ENCODE peak calls at places on chromosome 17, in five cellular contexts. F is activated T-cell treated with anti-CD3 and anti-CD28 coated beads for 24 hours; Z is AG04450; H is activated T-helper 1 cell treated with anti-CD3 and anti-CD28 coated beads, Interleukin-2, amount 50 U/mL, for 16 hours; U is fibroblast of pulmonary artery. S is an unnamed sample.

GRCh38 chr17:10798332-10798749 is 5.6 kb downstream of the TMEM238L start:
- DNase-seq in H (no peak), F (no peak), U (no peak), Z (no peak), S (no peak)

GRCh38 chr17:67258836-67259468 is 14.0 kb upstream of the HELZ start:
- DNase-seq in U (no peak), F (no peak), H (no peak), Z (no peak), S (no peak)

GRCh38 chr17:80705988-80706387 is 161.3 kb downstream of the RPTOR start:
- DNase-seq in U (no peak), F (no peak), H (no peak), Z (no peak), S (no peak)

GRCh38 chr17:32623196-32623595 is 136.4 kb downstream of the CDK5R1 start:
- DNase-seq in U (no peak), F (no peak), H (no peak), Z (no peak), S (no peak)

GRCh38 chr17:27106982-27107360 is 186.9 kb upstream of the WSB1 start:
- DNase-seq in Z (no peak), F (no peak), H (no peak), U (no peak), S (no peak)

GRCh38 chr17:65487161-65487560 is 74.3 kb downstream of the AXIN2 start:
- DNase-seq in F (no peak), Z (no peak), H (no peak), U (no peak), S (no peak)

GRCh38 chr17:39235555-39236221 is 9.9 kb upstream of the STAC2 start:
- DNase-seq in U (peak; percentile 72), H (no peak), F (no peak), Z (no peak), S (no peak)

GRCh38 chr17:49670002-49670401 is 7.9 kb downstream of the SPOP start:
- DNase-seq in Z (no peak), U (no peak), F (no peak), H (no peak), S (no peak)

GRCh38 chr17:77644981-77645380 is 313.5 kb upstream of the TNRC6C start:
- DNase-seq in U (no peak), H (peak; percentile 21), Z (no peak), F (no peak), S (peak; percentile 82)

GRCh38 chr17:27596106-27596505 is 34.9 kb upstream of the LGALS9 start:
- DNase-seq in F (no peak), H (no peak), U (peak; percentile 38), Z (no peak), S (no peak)

GRCh38 chr17:50266384-50267073 is 7.7 kb upstream of the TMEM92 start:
- DNase-seq in F (no peak), U (peak; percentile 83), Z (peak; percentile 74), H (no peak), S (no peak)

GRCh38 chr17:8606415-8606814 is 24.1 kb downstream of the MYH10 start:
- DNase-seq in F (no peak), Z (no peak), H (no peak), U (peak; percentile 21), S (no peak)

GRCh38 chr17:8630227-8630801 is at the start of gene MYH10:
- DNase-seq in F (no peak), Z (no peak), U (no peak), H (no peak), S (no peak)